ENCODE peak calls at places on chromosomes 4 and X, in eight cellular contexts. L is naive thymus-derived CD8-positive, alpha-beta T cell; Z is fibroblast of lung; I is SJSA1; J is activated CD4-positive, alpha-beta T cell treated with anti-CD3 and anti-CD28 coated beads, Interleukin-2, amount 10 ng/mL, durations not matched to agents 7 days and 5 days; T is NCI-H1092; X is choroid plexus epithelial cell; Y is lung. Q is an unnamed sample.

GRCh38 chrX:100911731-100912130 is 17.0 kb downstream of the XKRX start:
- DNase-seq in L (no peak), Z (peak), I (no peak), J (no peak), T (no peak), X (no peak), Y (no peak), Q (no peak)

GRCh38 chr4:87038837-87039715 is 104.3 kb downstream of the AFF1 start:
- DNase-seq in L (no peak), Z (peak), I (peak), J (no peak), T (peak), X (peak), Y (no peak), Q (no peak)

GRCh38 chr4:73874386-73874785 is 5.2 kb downstream of the CXCL1 start:
- DNase-seq in L (no peak), Z (no peak), I (no peak), J (no peak), T (no peak), X (no peak), Y (no peak), Q (no peak)

GRCh38 chrX:110427076-110427475 is 68.4 kb downstream of the RTL9 start:
- DNase-seq in L (no peak), Z (no peak), I (no peak), J (no peak), T (no peak), X (no peak), Y (no peak), Q (no peak)

GRCh38 chr4:182085051-182085480 is 158.1 kb upstream of the TENM3 start:
- DNase-seq in L (no peak), Z (peak), I (peak), J (no peak), T (no peak), X (peak), Y (no peak), Q (no peak)

GRCh38 chrX:10615931-10616780 is 4.2 kb downstream of the MID1 start:
- DNase-seq in L (peak), Z (peak), I (peak), J (no peak), T (peak), X (peak), Y (no peak), Q (peak)

GRCh38 chr4:107870236-107870635 is 45.5 kb downstream of the SGMS2 start:
- DNase-seq in L (no peak), Z (no peak), I (no peak), J (no peak), T (no peak), X (no peak), Y (no peak), Q (no peak)

GRCh38 chr4:141352775-141353544 is 132.3 kb downstream of the ZNF330 start:
- DNase-seq in L (no peak), Z (peak), I (peak), J (no peak), T (no peak), X (peak), Y (no peak), Q (no peak)

GRCh38 chr4:121952290-121952689 is 430 bp upstream of the TRPC3 start:
- DNase-seq in L (no peak), Z (no peak), I (no peak), J (no peak), T (no peak), X (no peak), Y (no peak), Q (no peak)

GRCh38 chrX:18047440-18047940 is 173.2 kb downstream of the BEND2 start:
- DNase-seq in L (no peak), Z (no peak), I (no peak), J (no peak), T (no peak), X (no peak), Y (no peak), Q (no peak)

GRCh38 chr4:63922146-63922545 is 487.1 kb downstream of the TECRL start:
- DNase-seq in L (no peak), Z (no peak), I (no peak), J (no peak), T (no peak), X (no peak), Y (no peak), Q (no peak)

GRCh38 chr4:74874785-74875367 is 58.0 kb upstream of the PARM1 start:
- DNase-seq in L (peak), Z (peak), I (peak), J (peak), T (peak), X (peak), Y (peak), Q (peak)

GRCh38 chr4:85147481-85148076 is 181.1 kb upstream of the WDFY3 start:
- DNase-seq in L (peak), Z (peak), I (peak), J (peak), T (peak), X (peak), Y (no peak), Q (no peak)

GRCh38 chrX:123803331-123803983 is 56.4 kb upstream of the XIAP start:
- DNase-seq in L (peak), Z (peak), I (peak), J (peak), T (peak), X (peak), Y (no peak), Q (no peak)

GRCh38 chrX:39205467-39205866 is 404.2 kb downstream of the MID1IP1 start:
- DNase-seq in L (no peak), Z (peak), I (no peak), J (no peak), T (no peak), X (no peak), Y (no peak), Q (no peak)

GRCh38 chr4:85860066-85860465 is 385.1 kb downstream of the ARHGAP24 start:
- DNase-seq in L (no peak), Z (peak), I (no peak), J (no peak), T (no peak), X (peak), Y (no peak), Q (no peak)

GRCh38 chr4:140309124-140309870 is 64.1 kb upstream of the SCOC start:
- DNase-seq in L (no peak), Z (peak), I (peak), J (no peak), T (no peak), X (peak), Y (no peak), Q (no peak)

GRCh38 chr4:93960450-93960849 is 131.9 kb downstream of the ATOH1 start:
- DNase-seq in L (no peak), Z (no peak), I (no peak), J (no peak), T (no peak), X (no peak), Y (no peak), Q (no peak)

GRCh38 chrX:151396042-151396826 is 772 bp upstream of the VMA21 start:
- DNase-seq in L (peak), Z (peak), I (peak), J (peak), T (peak), X (peak), Y (peak), Q (no peak)

GRCh38 chr4:167415461-167415860 is 181.2 kb upstream of the SPOCK3 start:
- DNase-seq in L (no peak), Z (no peak), I (no peak), J (no peak), T (no peak), X (no peak), Y (no peak), Q (no peak)

GRCh38 chr4:3302164-3302785 is 9.5 kb downstream of the RGS12 start:
- DNase-seq in L (peak), Z (peak), I (peak), J (peak), T (no peak), X (no peak), Y (no peak), Q (peak)

Q was measured in immature natural killer cell.